ENCODE peak calls at places on chromosomes 12 and 14, in four cellular contexts. D, R, X and P are unnamed samples.

GRCh38 chr14:24662753-24663152 is 28.8 kb upstream of the GZMB start:
- DNase-seq in R (no peak), X (no peak), D (no peak), P (no peak)

GRCh38 chr14:73503648-73504047 is 12.9 kb downstream of the RIOX1 start:
- DNase-seq in R (peak; percentile 76), D (no peak), X (no peak), P (no peak)

GRCh38 chr12:131596115-131596514 is 114.8 kb upstream of the SFSWAP start:
- DNase-seq in R (no peak), D (no peak), X (no peak), P (no peak)

GRCh38 chr12:112843272-112843671 is 51.7 kb downstream of the RPH3A start:
- DNase-seq in X (no peak), D (no peak), R (no peak), P (no peak)

GRCh38 chr12:130929363-130929762 is 24.3 kb upstream of the ADGRD1 start:
- DNase-seq in D (no peak), R (no peak), X (no peak), P (no peak)

GRCh38 chr14:54483073-54483745 is 5.6 kb downstream of the GMFB start:
- DNase-seq in D (no peak), R (no peak), X (no peak), P (no peak)

GRCh38 chr12:67562513-67563287 is 85.8 kb upstream of the DYRK2 start:
- DNase-seq in X (no peak), D (no peak), R (no peak), P (no peak)

GRCh38 chr14:26538176-26538575 is 59.7 kb downstream of the NOVA1 start:
- DNase-seq in X (no peak), D (no peak), R (no peak), P (no peak)

GRCh38 chr12:124410354-124411175 is 115.7 kb downstream of the RFLNA start:
- DNase-seq in D (peak; percentile 87), R (peak; percentile 41), X (no peak), P (no peak)

GRCh38 chr14:89382487-89383170 is 34.4 kb downstream of the FOXN3 start:
- DNase-seq in R (no peak), X (no peak), D (no peak), P (no peak)

GRCh38 chr14:99244960-99245340 is 27.0 kb downstream of the BCL11B start:
- DNase-seq in D (no peak), X (no peak), R (no peak), P (no peak)

GRCh38 chr12:89058393-89058792 is 293.9 kb downstream of the DUSP6 start:
- DNase-seq in R (no peak), D (peak; percentile 23), X (no peak), P (no peak)

GRCh38 chr14:67785270-67786109 is 30.9 kb downstream of the ZFYVE26 start:
- DNase-seq in R (no peak), X (no peak), D (no peak), P (no peak)

GRCh38 chr12:84605988-84606387 is 306.6 kb downstream of the SLC6A15 start:
- DNase-seq in D (no peak), X (no peak), R (no peak), P (no peak)

GRCh38 chr14:45246633-45247173 is 6.3 kb downstream of the MIS18BP1 start:
- DNase-seq in X (no peak), R (no peak), D (no peak), P (no peak)

GRCh38 chr14:36655963-36656768 is 5.5 kb upstream of the PAX9 start:
- DNase-seq in X (no peak), D (no peak), R (no peak), P (no peak)

GRCh38 chr14:32167907-32168306 is 33.9 kb upstream of the RNU6-7 start:
- DNase-seq in R (no peak), D (no peak), X (no peak), P (no peak)

GRCh38 chr12:69838086-69838440 is 13.0 kb downstream of the MYRFL start:
- DNase-seq in R (no peak), X (no peak), D (no peak), P (no peak)

GRCh38 chr12:27824126-27824842 is 44.2 kb upstream of the MANSC4 start:
- DNase-seq in D (no peak), X (no peak), R (no peak), P (no peak)

GRCh38 chr12:6070472-6071257 is 53.8 kb downstream of the VWF start:
- DNase-seq in R (no peak), X (no peak), D (no peak), P (no peak)

GRCh38 chr14:93994919-93995682 is 2.0 kb upstream of the CCDC197 start:
- DNase-seq in X (peak; percentile 66), D (peak; percentile 92), R (peak; percentile 88), P (peak; percentile 92)

GRCh38 chr12:121718653-121719239 is 6.2 kb downstream of the TMEM120B start:
- DNase-seq in D (peak; percentile 52), X (no peak), R (no peak), P (no peak)

GRCh38 chr12:109844983-109845841 is 12.0 kb upstream of the TRPV4 start:
- DNase-seq in D (peak; percentile 91), R (peak; percentile 65), X (peak; percentile 75), P (peak; percentile 85)

GRCh38 chr14:100130471-100130870 is 29.0 kb downstream of the DEGS2 start:
- DNase-seq in D (no peak), R (no peak), X (no peak), P (no peak)

GRCh38 chr14:49940805-49941421 is 48.0 kb downstream of the ARF6 start:
- DNase-seq in X (no peak), R (peak; percentile 64), D (no peak), P (no peak)

GRCh38 chr14:71855399-71856036 is 76.7 kb upstream of the RGS6 start:
- DNase-seq in X (peak; percentile 31), R (peak; percentile 68), D (peak; percentile 68), P (peak; percentile 58)

GRCh38 chr14:54931598-54932340 is 29.1 kb upstream of the GCH1 start:
- DNase-seq in X (no peak), D (no peak), R (no peak), P (no peak)

GRCh38 chr14:60014402-60014801 is 77.3 kb upstream of the PCNX4 start:
- DNase-seq in R (no peak), X (no peak), D (no peak), P (no peak)

GRCh38 chr12:111227476-111228420 is 141.1 kb downstream of the PHETA1 start:
- DNase-seq in X (no peak), R (no peak), D (no peak), P (no peak)

GRCh38 chr12:51970904-51971646 is 19.6 kb downstream of the ACVR1B start:
- DNase-seq in R (peak; percentile 80), X (no peak), D (no peak), P (peak; percentile 14)

GRCh38 chr14:95961481-95961880 is 77.7 kb upstream of the C14orf132 start:
- DNase-seq in D (no peak), R (no peak), X (no peak), P (peak; percentile 3)
- H3K36me3 ChIP-seq in D (no peaks in the 10 kb centered on the region), R (no peaks in the 10 kb centered on the region), X (no peaks in the 10 kb centered on the region), P (no peaks in the 10 kb centered on the region)

GRCh38 chr14:105838591-105839424 is 312.4 kb downstream of the TMEM121 start:
- DNase-seq in X (no peak), R (no peak), D (no peak), P (no peak)

GRCh38 chr14:105839425-105840265 is 313.3 kb downstream of the TMEM121 start:
- DNase-seq in X (no peak), D (no peak), R (no peak), P (no peak)

GRCh38 chr14:105836730-105837129 is 310.3 kb downstream of the TMEM121 start:
- DNase-seq in R (no peak), X (no peak), D (no peak), P (no peak)

GRCh38 chr14:105837349-105838063 is 311.1 kb downstream of the TMEM121 start:
- DNase-seq in R (no peak), X (no peak), D (no peak), P (no peak)

DNA sequence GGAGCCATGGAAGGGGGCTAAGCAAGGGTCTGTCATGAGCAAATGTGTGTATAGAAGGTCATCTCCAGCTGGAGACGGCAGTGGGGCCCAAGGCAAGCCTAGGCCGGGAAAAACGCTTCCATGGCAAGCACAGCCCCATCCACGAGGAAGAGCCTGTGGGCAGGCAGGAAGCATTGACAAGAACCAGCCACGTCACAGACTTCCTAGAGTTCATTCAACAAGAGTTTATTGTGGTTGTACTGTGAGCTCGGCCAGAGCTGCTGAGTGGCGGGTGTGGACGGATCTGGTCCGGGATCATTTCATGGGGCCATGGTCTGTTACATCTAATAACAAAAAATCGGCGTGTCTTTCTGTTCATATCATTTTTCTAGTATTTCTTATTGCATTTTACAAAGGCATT is 311.7 kb downstream of the TMEM121 start:
- DNase-seq in D (no peak), X (no peak), R (no peak), P (no peak)
- H3K9me3 ChIP-seq in D (no peaks in the 10 kb centered on the region), X (no peaks in the 10 kb centered on the region), R (peaks cover 56% of the 10 kb centered on the region), P (no peaks in the 10 kb centered on the region)

GRCh38 chr12:57215065-57215464 is 1.5 kb upstream of the NXPH4 start:
- DNase-seq in R (no peak), X (no peak), D (no peak), P (no peak)

GRCh38 chr12:57214398-57214781 is 2.2 kb upstream of the NXPH4 start:
- DNase-seq in R (peak; percentile 50), D (peak; percentile 80), X (peak; percentile 68), P (peak; percentile 44)

GRCh38 chr12:57216014-57216891 is at the start of gene NXPH4:
- DNase-seq in R (no peak), X (peak; percentile 47), D (no peak), P (peak; percentile 54)

GRCh38 chr12:57216931-57217871 is 607 bp downstream of the NXPH4 start:
- DNase-seq in X (no peak), R (no peak), D (no peak), P (peak; percentile 23)

DNA sequence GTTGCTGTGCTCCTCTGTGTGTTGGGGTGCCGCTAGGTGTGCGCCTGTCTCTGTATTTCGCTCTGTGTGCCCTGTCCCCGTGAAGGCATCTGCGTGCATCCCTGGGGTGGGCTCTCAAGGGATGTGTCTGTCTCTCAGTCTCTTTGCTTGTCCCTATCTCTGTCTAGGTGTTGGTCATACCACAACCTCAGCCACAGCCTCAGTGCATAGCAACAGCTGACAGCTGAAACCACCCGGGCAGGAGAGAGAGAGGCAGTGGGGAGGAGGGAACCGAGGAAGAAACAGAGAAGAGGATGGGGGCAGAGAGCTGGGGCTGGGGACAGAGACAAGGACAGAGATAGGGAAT is 953 bp upstream of the NXPH4 start:
- DNase-seq in X (no peak), R (peak; percentile 30), D (no peak), P (peak; percentile 28)
- H3K27me3 ChIP-seq in X (peaks cover 25% of the 10 kb centered on the region), R (peaks cover 54% of the 10 kb centered on the region), D (peaks cover 22% of the 10 kb centered on the region), P (peaks cover 3% of the 10 kb centered on the region)

DNA sequence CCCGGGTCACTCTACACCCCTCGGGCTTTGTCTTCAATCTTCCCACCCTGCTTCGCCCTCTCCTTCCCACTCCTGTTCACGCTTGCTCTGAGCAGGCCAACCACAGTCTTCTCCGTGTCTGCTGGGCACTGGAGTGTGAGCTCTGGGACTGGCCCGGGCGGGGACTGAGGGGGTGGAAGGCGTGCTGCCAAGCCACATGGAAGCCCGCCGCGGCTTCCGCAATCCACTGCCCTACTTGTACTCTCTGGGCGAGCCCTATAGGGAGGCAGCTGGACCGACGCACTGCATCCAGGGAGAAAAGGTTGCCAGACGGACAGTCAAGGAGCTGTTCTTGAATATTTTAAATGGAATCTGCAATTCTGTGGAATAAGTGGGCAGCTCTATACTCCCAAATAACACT is 24.8 kb downstream of the GOLGA3 start:
- DNase-seq in D (peak; percentile 64), X (peak; percentile 66), R (no peak), P (no peak)
- H3K36me3 ChIP-seq in D (peaks cover 7% of the 10 kb centered on the region), X (no peaks in the 10 kb centered on the region), R (peaks cover 84% of the 10 kb centered on the region), P (peaks cover 86% of the 10 kb centered on the region)